ENCODE peak calls at places on chromosomes 3 and 15, in seven cellular contexts. One of them, this sample, is unnamed.

GRCh38 chr15:72782993-72783562 is 480 bp downstream of the ADPGK start:
- DNase-seq in GM12865: peak; percentile 84
- DNase-seq in HEK293T: no peak
- DNase-seq in left cardiac atrium: peak; percentile 64
- DNase-seq in DND-41: peak; percentile 27
- DNase-seq in endothelial cell: no peak
- DNase-seq in NCI-H2081: no peak
- DNase-seq in this sample: peak; percentile 88

GRCh38 chr15:58608711-58609110 is 140.8 kb downstream of the ADAM10 start:
- DNase-seq in endothelial cell: no peak
- DNase-seq in GM12865: no peak
- DNase-seq in DND-41: no peak
- DNase-seq in left cardiac atrium: no peak
- DNase-seq in HEK293T: no peak
- DNase-seq in NCI-H2081: no peak
- DNase-seq in this sample: no peak

GRCh38 chr15:38514601-38515000 is 50.0 kb downstream of the RASGRP1 start:
- DNase-seq in NCI-H2081: no peak
- DNase-seq in DND-41: no peak
- DNase-seq in left cardiac atrium: no peak
- DNase-seq in HEK293T: no peak
- DNase-seq in GM12865: peak; percentile 77
- DNase-seq in endothelial cell: no peak
- DNase-seq in this sample: no peak

GRCh38 chr15:63545520-63545919 is 41.1 kb downstream of the USP3 start:
- DNase-seq in DND-41: no peak
- DNase-seq in HEK293T: no peak
- DNase-seq in GM12865: no peak
- DNase-seq in left cardiac atrium: no peak
- DNase-seq in NCI-H2081: no peak
- DNase-seq in endothelial cell: no peak
- DNase-seq in this sample: peak; percentile 60

GRCh38 chr3:56870436-56870835 is 68.7 kb upstream of the ARHGEF3 start:
- DNase-seq in endothelial cell: no peak
- DNase-seq in HEK293T: no peak
- DNase-seq in NCI-H2081: no peak
- DNase-seq in DND-41: no peak
- DNase-seq in GM12865: no peak
- DNase-seq in left cardiac atrium: no peak
- DNase-seq in this sample: no peak

GRCh38 chr3:16536996-16537395 is 23.5 kb upstream of the RFTN1 start:
- DNase-seq in NCI-H2081: no peak
- DNase-seq in HEK293T: no peak
- DNase-seq in left cardiac atrium: no peak
- DNase-seq in GM12865: no peak
- DNase-seq in endothelial cell: no peak
- DNase-seq in DND-41: no peak
- DNase-seq in this sample: no peak

GRCh38 chr15:37028609-37029287 is 71.6 kb downstream of the MEIS2 start:
- DNase-seq in GM12865: no peak
- DNase-seq in NCI-H2081: no peak
- DNase-seq in HEK293T: no peak
- DNase-seq in DND-41: no peak
- DNase-seq in left cardiac atrium: no peak
- DNase-seq in endothelial cell: no peak
- DNase-seq in this sample: no peak

GRCh38 chr15:38217181-38217580 is 35.5 kb upstream of the SPRED1 start:
- DNase-seq in DND-41: peak; percentile 20
- DNase-seq in NCI-H2081: no peak
- DNase-seq in left cardiac atrium: no peak
- DNase-seq in HEK293T: no peak
- DNase-seq in endothelial cell: no peak
- DNase-seq in GM12865: peak; percentile 9
- DNase-seq in this sample: peak; percentile 58

GRCh38 chr3:105415981-105416380 is 49.3 kb downstream of the ALCAM start:
- DNase-seq in endothelial cell: no peak
- DNase-seq in left cardiac atrium: no peak
- DNase-seq in DND-41: no peak
- DNase-seq in NCI-H2081: no peak
- DNase-seq in HEK293T: no peak
- DNase-seq in GM12865: no peak
- DNase-seq in this sample: no peak

GRCh38 chr15:38904298-38904697 is 339.7 kb upstream of the RASGRP1 start:
- DNase-seq in GM12865: no peak
- DNase-seq in left cardiac atrium: no peak
- DNase-seq in DND-41: no peak
- DNase-seq in HEK293T: no peak
- DNase-seq in NCI-H2081: no peak
- DNase-seq in endothelial cell: no peak
- DNase-seq in this sample: no peak

GRCh38 chr3:115803661-115804060 is 180.4 kb downstream of the GAP43 start:
- DNase-seq in HEK293T: no peak
- DNase-seq in DND-41: no peak
- DNase-seq in endothelial cell: no peak
- DNase-seq in NCI-H2081: no peak
- DNase-seq in left cardiac atrium: no peak
- DNase-seq in GM12865: no peak
- DNase-seq in this sample: no peak

GRCh38 chr3:69890691-69891090 is 108.8 kb upstream of the SAMMSON start:
- DNase-seq in NCI-H2081: no peak
- DNase-seq in GM12865: no peak
- DNase-seq in endothelial cell: no peak
- DNase-seq in left cardiac atrium: no peak
- DNase-seq in HEK293T: no peak
- DNase-seq in DND-41: no peak
- DNase-seq in this sample: no peak

GRCh38 chr3:188326968-188327367 is 173.0 kb downstream of the LPP start:
- DNase-seq in GM12865: no peak
- DNase-seq in left cardiac atrium: no peak
- DNase-seq in NCI-H2081: no peak
- DNase-seq in DND-41: no peak
- DNase-seq in endothelial cell: no peak
- DNase-seq in HEK293T: no peak
- DNase-seq in this sample: peak; percentile 5

GRCh38 chr15:41258706-41259471 is 27.8 kb downstream of the CHP1 start:
- DNase-seq in left cardiac atrium: no peak
- DNase-seq in endothelial cell: no peak
- DNase-seq in NCI-H2081: no peak
- DNase-seq in DND-41: no peak
- DNase-seq in GM12865: peak; percentile 33
- DNase-seq in HEK293T: no peak
- DNase-seq in this sample: peak; percentile 82

GRCh38 chr3:24598691-24599090 is 104.0 kb upstream of the THRB start:
- DNase-seq in left cardiac atrium: no peak
- DNase-seq in endothelial cell: no peak
- DNase-seq in GM12865: no peak
- DNase-seq in HEK293T: no peak
- DNase-seq in NCI-H2081: no peak
- DNase-seq in DND-41: no peak
- DNase-seq in this sample: no peak

GRCh38 chr15:85403745-85404144 is 23.3 kb downstream of the AKAP13 start:
- DNase-seq in NCI-H2081: no peak
- DNase-seq in left cardiac atrium: no peak
- DNase-seq in endothelial cell: no peak
- DNase-seq in DND-41: no peak
- DNase-seq in HEK293T: no peak
- DNase-seq in GM12865: no peak
- DNase-seq in this sample: no peak

GRCh38 chr3:150800722-150801121 is 37.8 kb upstream of the SIAH2 start:
- DNase-seq in HEK293T: no peak
- DNase-seq in endothelial cell: no peak
- DNase-seq in GM12865: no peak
- DNase-seq in left cardiac atrium: no peak
- DNase-seq in DND-41: no peak
- DNase-seq in NCI-H2081: no peak
- DNase-seq in this sample: no peak

GRCh38 chr3:15512173-15512572 is 9.3 kb downstream of the COLQ start:
- DNase-seq in endothelial cell: no peak
- DNase-seq in DND-41: no peak
- DNase-seq in HEK293T: no peak
- DNase-seq in GM12865: no peak
- DNase-seq in NCI-H2081: peak; percentile 83
- DNase-seq in left cardiac atrium: peak; percentile 68
- DNase-seq in this sample: no peak

GRCh38 chr3:139267300-139268246 is 76.2 kb upstream of the MRPS22 start:
- DNase-seq in endothelial cell: no peak
- DNase-seq in DND-41: no peak
- DNase-seq in NCI-H2081: no peak
- DNase-seq in left cardiac atrium: no peak
- DNase-seq in HEK293T: no peak
- DNase-seq in GM12865: no peak
- DNase-seq in this sample: no peak

GRCh38 chr15:52261498-52262242 is 33.9 kb downstream of the MYO5C start:
- DNase-seq in left cardiac atrium: peak; percentile 61
- DNase-seq in HEK293T: peak; percentile 55
- DNase-seq in endothelial cell: peak; percentile 70
- DNase-seq in DND-41: peak; percentile 75
- DNase-seq in GM12865: peak; percentile 96
- DNase-seq in NCI-H2081: peak; percentile 73
- DNase-seq in this sample: peak; percentile 77

GRCh38 chr3:105094588-105094987 is 272.1 kb upstream of the ALCAM start:
- DNase-seq in DND-41: no peak
- DNase-seq in HEK293T: no peak
- DNase-seq in NCI-H2081: no peak
- DNase-seq in endothelial cell: no peak
- DNase-seq in GM12865: no peak
- DNase-seq in left cardiac atrium: no peak
- DNase-seq in this sample: no peak

GRCh38 chr3:123334056-123334455 is 114.8 kb downstream of the ADCY5 start:
- DNase-seq in endothelial cell: no peak
- DNase-seq in DND-41: no peak
- DNase-seq in NCI-H2081: no peak
- DNase-seq in HEK293T: no peak
- DNase-seq in left cardiac atrium: no peak
- DNase-seq in GM12865: no peak
- DNase-seq in this sample: no peak

GRCh38 chr15:98428253-98428989 is 219.9 kb upstream of the IGF1R start:
- DNase-seq in NCI-H2081: peak; percentile 54
- DNase-seq in DND-41: no peak
- DNase-seq in GM12865: peak; percentile 43
- DNase-seq in endothelial cell: peak; percentile 89
- DNase-seq in left cardiac atrium: peak; percentile 79
- DNase-seq in HEK293T: peak; percentile 92
- DNase-seq in this sample: peak; percentile 54

GRCh38 chr3:45362768-45363167 is 25.6 kb upstream of the LARS2 start:
- DNase-seq in DND-41: no peak
- DNase-seq in HEK293T: no peak
- DNase-seq in endothelial cell: no peak
- DNase-seq in NCI-H2081: no peak
- DNase-seq in GM12865: no peak
- DNase-seq in left cardiac atrium: no peak
- DNase-seq in this sample: no peak

GRCh38 chr15:94327356-94327936 is 96.1 kb downstream of the MCTP2 start:
- DNase-seq in HEK293T: peak; percentile 36
- DNase-seq in NCI-H2081: peak; percentile 67
- DNase-seq in DND-41: no peak
- DNase-seq in GM12865: peak; percentile 13
- DNase-seq in left cardiac atrium: no peak
- DNase-seq in endothelial cell: peak; percentile 45
- DNase-seq in this sample: peak; percentile 64

GRCh38 chr3:163722421-163722820 is 1355.9 kb downstream of the SI start:
- DNase-seq in left cardiac atrium: no peak
- DNase-seq in NCI-H2081: no peak
- DNase-seq in HEK293T: no peak
- DNase-seq in endothelial cell: no peak
- DNase-seq in DND-41: no peak
- DNase-seq in GM12865: no peak
- DNase-seq in this sample: no peak

GRCh38 chr15:101000271-101000681 is 81.1 kb downstream of the LRRK1 start:
- DNase-seq in GM12865: no peak
- DNase-seq in DND-41: no peak
- DNase-seq in left cardiac atrium: no peak
- DNase-seq in HEK293T: no peak
- DNase-seq in endothelial cell: no peak
- DNase-seq in NCI-H2081: no peak
- DNase-seq in this sample: no peak

GRCh38 chr15:66165856-66166255 is 87.7 kb downstream of the MEGF11 start:
- DNase-seq in left cardiac atrium: no peak
- DNase-seq in HEK293T: no peak
- DNase-seq in endothelial cell: no peak
- DNase-seq in NCI-H2081: peak; percentile 79
- DNase-seq in GM12865: no peak
- DNase-seq in DND-41: no peak
- DNase-seq in this sample: no peak

GRCh38 chr3:126126292-126126691 is 42.4 kb upstream of the SLC41A3 start:
- DNase-seq in NCI-H2081: no peak
- DNase-seq in GM12865: no peak
- DNase-seq in left cardiac atrium: peak; percentile 7
- DNase-seq in DND-41: no peak
- DNase-seq in HEK293T: no peak
- DNase-seq in endothelial cell: no peak
- DNase-seq in this sample: no peak

GRCh38 chr3:44970916-44971490 is 5.0 kb downstream of the ZDHHC3 start:
- DNase-seq in DND-41: no peak
- DNase-seq in endothelial cell: no peak
- DNase-seq in HEK293T: no peak
- DNase-seq in NCI-H2081: no peak
- DNase-seq in left cardiac atrium: no peak
- DNase-seq in GM12865: no peak
- DNase-seq in this sample: no peak

GRCh38 chr15:35496585-35496984 is 49.4 kb downstream of the DPH6 start:
- DNase-seq in NCI-H2081: no peak
- DNase-seq in HEK293T: no peak
- DNase-seq in endothelial cell: no peak
- DNase-seq in DND-41: no peak
- DNase-seq in GM12865: peak; percentile 73
- DNase-seq in left cardiac atrium: no peak
- DNase-seq in this sample: peak; percentile 62

GRCh38 chr3:140022061-140022781 is 87.2 kb downstream of the CLSTN2 start:
- DNase-seq in endothelial cell: no peak
- DNase-seq in DND-41: no peak
- DNase-seq in GM12865: no peak
- DNase-seq in NCI-H2081: peak; percentile 55
- DNase-seq in left cardiac atrium: peak; percentile 35
- DNase-seq in HEK293T: no peak
- DNase-seq in this sample: no peak

GRCh38 chr3:58333206-58334012 is 717 bp downstream of the PXK start:
- DNase-seq in GM12865: peak; percentile 54
- DNase-seq in HEK293T: peak; percentile 36
- DNase-seq in left cardiac atrium: peak; percentile 29
- DNase-seq in endothelial cell: peak; percentile 22
- DNase-seq in NCI-H2081: no peak
- DNase-seq in DND-41: peak; percentile 49
- DNase-seq in this sample: peak; percentile 69

GRCh38 chr15:66751579-66751978 is 49.5 kb downstream of the SMAD6 start:
- DNase-seq in NCI-H2081: no peak
- DNase-seq in left cardiac atrium: peak; percentile 46
- DNase-seq in endothelial cell: no peak
- DNase-seq in DND-41: peak; percentile 66
- DNase-seq in HEK293T: no peak
- DNase-seq in GM12865: peak; percentile 55
- DNase-seq in this sample: no peak

GRCh38 chr3:59709702-59710555 is 660.1 kb upstream of the CFAP20DC start:
- DNase-seq in GM12865: peak; percentile 2
- DNase-seq in DND-41: peak; percentile 73
- DNase-seq in NCI-H2081: no peak
- DNase-seq in HEK293T: no peak
- DNase-seq in endothelial cell: no peak
- DNase-seq in left cardiac atrium: peak; percentile 37
- DNase-seq in this sample: no peak

GRCh38 chr15:63582179-63582578 is 15.0 kb upstream of the FBXL22 start:
- DNase-seq in endothelial cell: no peak
- DNase-seq in GM12865: no peak
- DNase-seq in left cardiac atrium: no peak
- DNase-seq in HEK293T: no peak
- DNase-seq in NCI-H2081: no peak
- DNase-seq in DND-41: no peak
- DNase-seq in this sample: no peak

GRCh38 chr15:85379403-85380131 is 836 bp upstream of the AKAP13 start:
- DNase-seq in left cardiac atrium: no peak
- DNase-seq in endothelial cell: peak; percentile 10
- DNase-seq in NCI-H2081: no peak
- DNase-seq in DND-41: peak; percentile 23
- DNase-seq in HEK293T: no peak
- DNase-seq in GM12865: peak; percentile 59
- DNase-seq in this sample: peak; percentile 39

GRCh38 chr3:98333989-98334606 is 19.6 kb upstream of the OR5K4 start:
- DNase-seq in left cardiac atrium: no peak
- DNase-seq in NCI-H2081: no peak
- DNase-seq in DND-41: no peak
- DNase-seq in GM12865: no peak
- DNase-seq in HEK293T: no peak
- DNase-seq in endothelial cell: no peak
- DNase-seq in this sample: no peak

This sample was measured in OCI-M1.